ENCODE peak calls at places on chromosomes 16 and 17, in six cellular contexts. One of them, this sample, is unnamed.

GRCh38 chr16:57528499-57529323 is 7.7 kb downstream of the CCDC102A start:
- DNase-seq in NCI-H2081: no peak
- DNase-seq in cardiac fibroblast: no peak
- DNase-seq in hippocampal formation: no peak
- DNase-seq in effector CD4-positive, alpha-beta T cell: no peak
- DNase-seq in hypothalamus: no peak
- DNase-seq in this sample: no peak

GRCh38 chr17:44086364-44087311 is 16.1 kb downstream of the G6PC3 start:
- DNase-seq in effector CD4-positive, alpha-beta T cell: no peak
- DNase-seq in hypothalamus: no peak
- DNase-seq in NCI-H2081: peak
- DNase-seq in hippocampal formation: no peak
- DNase-seq in cardiac fibroblast: peak
- DNase-seq in this sample: no peak

GRCh38 chr17:48728232-48729231 is at the start of gene HOXB13:
- DNase-seq in hippocampal formation: no peak
- DNase-seq in NCI-H2081: peak
- DNase-seq in effector CD4-positive, alpha-beta T cell: peak
- DNase-seq in cardiac fibroblast: no peak
- DNase-seq in hypothalamus: no peak
- DNase-seq in this sample: peak

GRCh38 chr17:30829022-30829421 is 2.7 kb upstream of the ATAD5 start:
- DNase-seq in cardiac fibroblast: no peak
- DNase-seq in hippocampal formation: no peak
- DNase-seq in hypothalamus: no peak
- DNase-seq in effector CD4-positive, alpha-beta T cell: no peak
- DNase-seq in NCI-H2081: no peak
- DNase-seq in this sample: no peak

GRCh38 chr16:58363746-58364393 is 28.4 kb upstream of the GINS3 start:
- DNase-seq in NCI-H2081: no peak
- DNase-seq in hypothalamus: no peak
- DNase-seq in effector CD4-positive, alpha-beta T cell: no peak
- DNase-seq in cardiac fibroblast: no peak
- DNase-seq in hippocampal formation: no peak
- DNase-seq in this sample: no peak

GRCh38 chr17:19409509-19409908 is 1.5 kb upstream of the RNF112 start:
- DNase-seq in NCI-H2081: no peak
- DNase-seq in hippocampal formation: no peak
- DNase-seq in effector CD4-positive, alpha-beta T cell: no peak
- DNase-seq in hypothalamus: no peak
- DNase-seq in cardiac fibroblast: peak
- DNase-seq in this sample: no peak

GRCh38 chr17:332558-333322 is 19.9 kb downstream of the RPH3AL start:
- DNase-seq in NCI-H2081: no peak
- DNase-seq in hippocampal formation: peak
- DNase-seq in hypothalamus: no peak
- DNase-seq in cardiac fibroblast: peak
- DNase-seq in effector CD4-positive, alpha-beta T cell: no peak
- DNase-seq in this sample: no peak

GRCh38 chr16:30875881-30876791 is 17.7 kb downstream of the BCL7C start:
- DNase-seq in cardiac fibroblast: no peak
- DNase-seq in effector CD4-positive, alpha-beta T cell: no peak
- DNase-seq in NCI-H2081: no peak
- DNase-seq in hippocampal formation: peak
- DNase-seq in hypothalamus: no peak
- DNase-seq in this sample: no peak

GRCh38 chr16:9199312-9199711 is 107.9 kb downstream of the HAPSTR1 start:
- DNase-seq in effector CD4-positive, alpha-beta T cell: no peak
- DNase-seq in hippocampal formation: no peak
- DNase-seq in hypothalamus: no peak
- DNase-seq in cardiac fibroblast: no peak
- DNase-seq in NCI-H2081: no peak
- DNase-seq in this sample: no peak

GRCh38 chr16:3207086-3207953 is 19.3 kb downstream of the OR1F1 start:
- DNase-seq in NCI-H2081: no peak
- DNase-seq in cardiac fibroblast: no peak
- DNase-seq in hypothalamus: no peak
- DNase-seq in effector CD4-positive, alpha-beta T cell: no peak
- DNase-seq in hippocampal formation: no peak
- DNase-seq in this sample: no peak

GRCh38 chr17:75271233-75271954 is 363 bp upstream of the MIF4GD start:
- DNase-seq in hippocampal formation: peak
- DNase-seq in hypothalamus: peak
- DNase-seq in NCI-H2081: peak
- DNase-seq in effector CD4-positive, alpha-beta T cell: peak
- DNase-seq in cardiac fibroblast: peak
- DNase-seq in this sample: peak

GRCh38 chr16:25501530-25502255 is 190.1 kb upstream of the HS3ST4 start:
- DNase-seq in cardiac fibroblast: no peak
- DNase-seq in hypothalamus: no peak
- DNase-seq in effector CD4-positive, alpha-beta T cell: no peak
- DNase-seq in hippocampal formation: no peak
- DNase-seq in NCI-H2081: no peak
- DNase-seq in this sample: no peak

GRCh38 chr16:80693553-80693952 is 110.8 kb downstream of the CDYL2 start:
- DNase-seq in NCI-H2081: no peak
- DNase-seq in hypothalamus: no peak
- DNase-seq in effector CD4-positive, alpha-beta T cell: no peak
- DNase-seq in hippocampal formation: no peak
- DNase-seq in cardiac fibroblast: peak
- DNase-seq in this sample: no peak

GRCh38 chr17:58338907-58339774 is 10.5 kb upstream of the TSPOAP1 start:
- DNase-seq in NCI-H2081: no peak
- DNase-seq in cardiac fibroblast: peak
- DNase-seq in hypothalamus: no peak
- DNase-seq in effector CD4-positive, alpha-beta T cell: no peak
- DNase-seq in hippocampal formation: no peak
- DNase-seq in this sample: no peak

GRCh38 chr17:12691173-12691572 is 25.5 kb downstream of the MYOCD start:
- DNase-seq in hippocampal formation: no peak
- DNase-seq in hypothalamus: no peak
- DNase-seq in cardiac fibroblast: peak
- DNase-seq in NCI-H2081: no peak
- DNase-seq in effector CD4-positive, alpha-beta T cell: no peak
- DNase-seq in this sample: no peak

GRCh38 chr17:10737168-10737622 is 7.4 kb upstream of the TMEM220 start:
- DNase-seq in effector CD4-positive, alpha-beta T cell: no peak
- DNase-seq in cardiac fibroblast: peak
- DNase-seq in NCI-H2081: peak
- DNase-seq in hypothalamus: no peak
- DNase-seq in hippocampal formation: peak
- DNase-seq in this sample: peak

GRCh38 chr17:34706029-34706428 is 126.6 kb downstream of the TMEM132E start:
- DNase-seq in NCI-H2081: no peak
- DNase-seq in hypothalamus: no peak
- DNase-seq in hippocampal formation: no peak
- DNase-seq in cardiac fibroblast: peak
- DNase-seq in effector CD4-positive, alpha-beta T cell: no peak
- DNase-seq in this sample: no peak

GRCh38 chr17:37605813-37606505 is 3.3 kb downstream of the SYNRG start:
- DNase-seq in hypothalamus: no peak
- DNase-seq in NCI-H2081: no peak
- DNase-seq in hippocampal formation: no peak
- DNase-seq in cardiac fibroblast: no peak
- DNase-seq in effector CD4-positive, alpha-beta T cell: peak
- DNase-seq in this sample: no peak

GRCh38 chr16:47460755-47461597 is at the start of the genes ITFG1 and PHKB:
- DNase-seq in hypothalamus: peak
- DNase-seq in NCI-H2081: peak
- DNase-seq in hippocampal formation: peak
- DNase-seq in cardiac fibroblast: peak
- DNase-seq in effector CD4-positive, alpha-beta T cell: peak
- DNase-seq in this sample: peak

GRCh38 chr16:48318630-48319029 is 66.6 kb downstream of the SIAH1 start:
- DNase-seq in cardiac fibroblast: peak
- DNase-seq in hippocampal formation: peak
- DNase-seq in NCI-H2081: no peak
- DNase-seq in hypothalamus: no peak
- DNase-seq in effector CD4-positive, alpha-beta T cell: peak
- DNase-seq in this sample: peak

GRCh38 chr17:15999974-16000827 is 577 bp downstream of the TTC19 start:
- DNase-seq in hippocampal formation: no peak
- DNase-seq in NCI-H2081: peak
- DNase-seq in cardiac fibroblast: peak
- DNase-seq in hypothalamus: peak
- DNase-seq in effector CD4-positive, alpha-beta T cell: no peak
- DNase-seq in this sample: no peak

GRCh38 chr17:21240375-21241055 is 12.7 kb downstream of the NATD1 start:
- DNase-seq in cardiac fibroblast: no peak
- DNase-seq in hippocampal formation: no peak
- DNase-seq in hypothalamus: no peak
- DNase-seq in NCI-H2081: no peak
- DNase-seq in effector CD4-positive, alpha-beta T cell: no peak
- DNase-seq in this sample: no peak

GRCh38 chr16:86925067-86925791 is 346.9 kb downstream of the FOXL1 start:
- DNase-seq in NCI-H2081: no peak
- DNase-seq in hippocampal formation: no peak
- DNase-seq in cardiac fibroblast: peak
- DNase-seq in hypothalamus: no peak
- DNase-seq in effector CD4-positive, alpha-beta T cell: no peak
- DNase-seq in this sample: no peak

GRCh38 chr17:59093145-59093701 is 13.5 kb downstream of the TRIM37 start:
- DNase-seq in hypothalamus: no peak
- DNase-seq in hippocampal formation: no peak
- DNase-seq in effector CD4-positive, alpha-beta T cell: no peak
- DNase-seq in cardiac fibroblast: no peak
- DNase-seq in NCI-H2081: no peak
- DNase-seq in this sample: no peak

GRCh38 chr16:66261826-66262225 is 104.7 kb upstream of the CDH5 start:
- DNase-seq in NCI-H2081: no peak
- DNase-seq in hypothalamus: no peak
- DNase-seq in effector CD4-positive, alpha-beta T cell: no peak
- DNase-seq in hippocampal formation: no peak
- DNase-seq in cardiac fibroblast: no peak
- DNase-seq in this sample: no peak

GRCh38 chr17:32551186-32551955 is 64.6 kb downstream of the CDK5R1 start:
- DNase-seq in NCI-H2081: no peak
- DNase-seq in cardiac fibroblast: peak
- DNase-seq in hippocampal formation: no peak
- DNase-seq in hypothalamus: no peak
- DNase-seq in effector CD4-positive, alpha-beta T cell: no peak
- DNase-seq in this sample: no peak

GRCh38 chr17:1762233-1762905 is 509 bp downstream of the SERPINF1 start:
- DNase-seq in NCI-H2081: no peak
- DNase-seq in hypothalamus: no peak
- DNase-seq in hippocampal formation: no peak
- DNase-seq in cardiac fibroblast: peak
- DNase-seq in effector CD4-positive, alpha-beta T cell: no peak
- DNase-seq in this sample: no peak

GRCh38 chr17:79706931-79707382 is 23.8 kb upstream of the ENPP7 start:
- DNase-seq in cardiac fibroblast: no peak
- DNase-seq in hippocampal formation: no peak
- DNase-seq in effector CD4-positive, alpha-beta T cell: no peak
- DNase-seq in hypothalamus: no peak
- DNase-seq in NCI-H2081: no peak
- DNase-seq in this sample: no peak

GRCh38 chr16:28013878-28014277 is 49.6 kb downstream of the GSG1L start:
- DNase-seq in hypothalamus: no peak
- DNase-seq in NCI-H2081: no peak
- DNase-seq in hippocampal formation: no peak
- DNase-seq in cardiac fibroblast: no peak
- DNase-seq in effector CD4-positive, alpha-beta T cell: no peak
- DNase-seq in this sample: no peak

GRCh38 chr17:59572301-59572924 is 7.0 kb downstream of the DHX40 start:
- DNase-seq in NCI-H2081: no peak
- DNase-seq in cardiac fibroblast: peak
- DNase-seq in hippocampal formation: no peak
- DNase-seq in hypothalamus: no peak
- DNase-seq in effector CD4-positive, alpha-beta T cell: no peak
- DNase-seq in this sample: no peak

GRCh38 chr16:68077866-68078725 is 7.1 kb upstream of the NFATC3 start:
- DNase-seq in cardiac fibroblast: no peak
- DNase-seq in hypothalamus: no peak
- DNase-seq in effector CD4-positive, alpha-beta T cell: no peak
- DNase-seq in hippocampal formation: no peak
- DNase-seq in NCI-H2081: no peak
- DNase-seq in this sample: no peak

GRCh38 chr17:74176546-74177001 is 26.9 kb upstream of the RPL38 start:
- DNase-seq in hippocampal formation: peak
- DNase-seq in hypothalamus: peak
- DNase-seq in effector CD4-positive, alpha-beta T cell: peak
- DNase-seq in cardiac fibroblast: peak
- DNase-seq in NCI-H2081: peak
- DNase-seq in this sample: peak

GRCh38 chr17:40558300-40558584 is 7.0 kb downstream of the CCR7 start:
- DNase-seq in hippocampal formation: no peak
- DNase-seq in effector CD4-positive, alpha-beta T cell: no peak
- DNase-seq in NCI-H2081: no peak
- DNase-seq in hypothalamus: no peak
- DNase-seq in cardiac fibroblast: no peak
- DNase-seq in this sample: no peak

GRCh38 chr16:1357906-1358566 is 6.3 kb downstream of the GNPTG start:
- DNase-seq in cardiac fibroblast: peak
- DNase-seq in effector CD4-positive, alpha-beta T cell: no peak
- DNase-seq in hippocampal formation: no peak
- DNase-seq in NCI-H2081: no peak
- DNase-seq in hypothalamus: no peak
- DNase-seq in this sample: no peak

GRCh38 chr16:48829911-48830310 is 219.9 kb upstream of the N4BP1 start:
- DNase-seq in hippocampal formation: no peak
- DNase-seq in hypothalamus: no peak
- DNase-seq in NCI-H2081: no peak
- DNase-seq in cardiac fibroblast: no peak
- DNase-seq in effector CD4-positive, alpha-beta T cell: no peak
- DNase-seq in this sample: no peak